ENCODE peak calls at places on chromosomes 5 and 9, in eight cellular contexts. A is HepG2, P is ovary, E is cardiac muscle cell, U is transverse colon, W is endodermal cell, Q is breast epithelium, R is Peyer's patch. N is an unnamed sample. For H3K4me1, the result is how much of the 10 kb centered on the place peaks cover.

GRCh38 chr9:117545846-117546245 is 131.0 kb upstream of the ASTN2 start:
- DNase-seq in P (no peak), Q (no peak), E (no peak), A (no peak), W (no peak), U (no peak), R (no peak), N (no peak)

GRCh38 chr5:35877655-35878054 is 21.0 kb downstream of the IL7R start:
- DNase-seq in P (no peak), A (no peak), R (no peak), E (no peak), U (no peak), W (no peak), Q (no peak), N (no peak)

GRCh38 chr5:55908804-55909203 is 57.6 kb downstream of the IL31RA start:
- DNase-seq in U (no peak), A (no peak), R (no peak), P (no peak), Q (no peak), W (no peak), E (no peak), N (no peak)

GRCh38 chr5:135488727-135489465 is 36.7 kb upstream of the TIFAB start:
- DNase-seq in P (no peak), Q (no peak), R (no peak), E (peak), U (no peak), W (peak), A (peak), N (peak)

GRCh38 chr5:169150108-169150507 is 150.8 kb downstream of the SLIT3 start:
- DNase-seq in Q (no peak), W (no peak), U (no peak), P (no peak), E (no peak), R (no peak), A (no peak), N (no peak)

GRCh38 chr9:28887188-28887884 is 1314.1 kb upstream of the C9orf72 start:
- DNase-seq in P (no peak), R (no peak), E (no peak), Q (no peak), W (no peak), U (no peak), A (no peak), N (no peak)

GRCh38 chr5:5363045-5363444 is 59.4 kb upstream of the ICE1 start:
- DNase-seq in P (no peak), U (no peak), A (peak), E (no peak), Q (no peak), W (no peak), R (no peak), N (no peak)

GRCh38 chr5:138240690-138241385 is 27.7 kb upstream of the CDC23 start:
- DNase-seq in Q (no peak), E (no peak), W (no peak), P (no peak), R (no peak), U (no peak), A (no peak), N (no peak)

GRCh38 chr9:34452568-34452967 is 5.8 kb downstream of the FAM219A start:
- DNase-seq in Q (no peak), U (no peak), A (no peak), E (no peak), P (no peak), W (no peak), R (no peak), N (no peak)

GRCh38 chr9:34454571-34455065 is 3.8 kb downstream of the FAM219A start:
- DNase-seq in A (no peak), U (no peak), E (no peak), P (no peak), Q (no peak), R (no peak), W (no peak), N (no peak)

GRCh38 chr9:34450644-34451043 is 7.7 kb downstream of the FAM219A start:
- DNase-seq in E (no peak), W (no peak), A (no peak), U (no peak), R (no peak), P (no peak), Q (no peak), N (no peak)

GRCh38 chr9:34451135-34451534 is 7.2 kb downstream of the FAM219A start:
- DNase-seq in A (no peak), U (no peak), P (no peak), W (peak), Q (no peak), R (no peak), E (no peak), N (no peak)

DNA sequence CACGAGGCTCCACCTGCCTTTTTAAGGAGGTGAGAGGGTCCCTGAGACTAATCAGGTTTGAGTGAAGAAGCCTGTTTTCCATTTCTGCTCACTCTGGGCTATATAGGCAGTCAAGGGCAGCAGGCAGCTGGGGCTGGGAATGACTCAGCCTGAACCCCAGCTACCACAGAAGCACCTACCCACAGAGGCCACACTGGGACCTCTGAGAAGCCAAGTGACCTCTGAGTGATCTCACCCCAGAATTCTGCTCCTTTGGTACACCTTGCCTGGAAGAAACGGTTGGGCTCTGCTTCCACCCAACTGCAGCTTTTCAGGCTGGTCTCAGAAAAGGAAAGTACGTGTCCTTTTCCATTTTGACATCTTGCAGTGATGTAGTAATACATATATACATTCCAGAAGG is 6.8 kb downstream of the FAM219A start:
- DNase-seq in E (no peak), R (no peak), P (no peak), W (no peak), A (no peak), U (no peak), Q (no peak), N (no peak)
- H3K4me1 ChIP-seq in E (under half), R (under half), P (under half), W (under half), A (under half), U (under half), Q (under half), N (under half)

DNA sequence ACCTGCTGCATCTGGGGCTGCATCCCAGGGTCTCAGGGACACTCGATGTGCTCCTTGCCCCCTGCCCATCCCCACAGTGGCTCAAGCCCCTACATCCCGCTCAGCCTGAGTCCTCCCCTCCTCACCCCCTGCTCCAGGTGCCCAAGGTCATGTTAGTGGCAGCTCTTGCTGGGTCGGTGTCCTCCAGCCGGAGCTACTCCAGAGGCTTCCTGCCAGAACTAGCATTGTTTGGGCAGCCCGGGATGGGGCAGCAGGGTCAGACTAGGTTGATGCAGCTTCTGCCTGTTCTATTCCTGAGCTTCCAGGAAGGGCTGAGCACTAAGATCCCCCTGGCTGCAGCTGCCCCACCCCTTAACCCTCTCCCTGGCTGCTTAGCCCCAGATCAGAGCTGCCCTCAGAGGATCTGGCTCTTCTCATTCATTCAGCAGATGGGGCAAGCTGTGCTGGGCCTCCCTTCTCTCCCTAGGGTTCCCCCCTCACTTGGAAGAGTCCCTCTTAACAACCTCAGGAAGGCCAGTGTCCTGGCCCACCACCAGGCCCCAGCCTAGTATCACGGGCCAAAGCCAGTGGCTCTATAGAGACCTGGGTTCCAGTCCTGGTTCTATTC is 712 bp downstream of the RGS14 start:
- DNase-seq in A (no peak), P (no peak), R (no peak), W (no peak), Q (no peak), E (no peak), U (no peak), N (no peak)
- H3K4me3 ChIP-seq in A (no peak), P (peak), R (peak), W (no peak), Q (peak), E (no peak), U (peak), N (peak)

DNA sequence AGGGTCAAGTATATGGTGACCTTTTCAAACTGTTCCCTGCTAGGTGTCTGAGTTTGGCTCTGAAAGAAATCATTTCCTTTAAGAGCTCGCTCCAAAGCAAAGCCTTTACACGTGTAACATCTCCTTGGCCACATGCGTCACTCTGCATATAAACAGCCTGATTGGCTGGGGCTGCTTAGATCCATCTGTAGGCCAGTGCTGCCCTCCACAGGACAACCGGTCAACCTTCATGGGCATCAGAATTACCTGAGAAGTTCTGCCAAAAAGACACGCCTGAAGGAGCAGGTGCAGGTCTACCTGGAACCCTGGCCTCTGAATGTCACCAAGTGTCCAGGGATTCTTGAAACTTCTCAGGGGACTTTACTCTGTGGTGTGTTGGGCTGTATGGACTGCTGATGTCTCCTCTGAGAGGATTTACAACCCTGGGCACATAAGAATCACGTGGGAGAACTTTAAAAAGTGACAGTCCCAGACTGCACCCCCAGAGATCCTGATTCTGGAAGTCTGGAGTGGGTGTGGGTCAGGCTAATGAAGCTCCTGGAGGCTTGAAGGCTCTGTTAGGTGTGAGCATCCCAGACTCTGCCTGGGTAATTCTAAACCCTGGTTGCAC is 497.6 kb downstream of the GADD45G start:
- DNase-seq in W (peak), E (peak), U (peak), A (peak), P (peak), R (peak), Q (peak), N (peak)
- H3K27ac ChIP-seq in W (no peak), E (no peak), U (no peak), A (no peak), P (no peak), R (no peak), Q (no peak), N (no peak)

DNA sequence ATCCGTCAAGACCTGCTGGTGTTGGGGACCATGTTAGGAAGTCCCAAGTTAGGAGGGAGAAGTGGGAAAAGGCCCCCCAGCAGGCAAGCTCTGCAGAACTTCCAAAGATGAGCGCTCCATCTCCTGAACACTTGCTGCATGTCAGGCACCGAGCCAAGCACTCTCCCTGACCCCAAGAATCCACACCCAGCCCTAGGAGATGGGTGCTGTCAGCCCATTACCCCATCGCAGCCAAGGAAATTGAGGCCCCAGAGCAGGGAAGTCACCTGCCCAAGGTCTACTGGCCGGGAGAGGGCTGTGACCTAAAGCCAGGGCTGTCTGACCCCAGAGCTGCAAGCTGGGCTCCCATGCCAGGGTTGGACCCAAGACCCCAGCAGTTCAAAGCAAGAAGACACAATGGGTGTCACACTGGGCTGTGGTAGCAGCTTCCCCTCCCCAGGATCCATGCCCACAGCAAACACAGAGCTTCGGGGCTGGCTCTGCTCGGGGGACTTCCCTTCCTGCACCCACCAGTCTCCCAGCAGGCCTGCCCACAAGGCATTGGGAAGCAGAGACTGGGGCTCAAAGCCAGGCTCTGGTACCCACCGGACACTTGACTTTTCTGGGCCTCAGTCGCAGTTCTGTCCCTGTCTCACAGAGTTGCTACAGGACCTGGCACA is 13.5 kb downstream of the EEIG1 start:
- DNase-seq in A (no peak), E (no peak), P (peak), Q (no peak), R (no peak), U (no peak), W (no peak), N (no peak)
- H3K4me1 ChIP-seq in A (half or more), E (under half), P (half or more), Q (half or more), R (half or more), U (half or more), W (under half), N (under half)

DNA sequence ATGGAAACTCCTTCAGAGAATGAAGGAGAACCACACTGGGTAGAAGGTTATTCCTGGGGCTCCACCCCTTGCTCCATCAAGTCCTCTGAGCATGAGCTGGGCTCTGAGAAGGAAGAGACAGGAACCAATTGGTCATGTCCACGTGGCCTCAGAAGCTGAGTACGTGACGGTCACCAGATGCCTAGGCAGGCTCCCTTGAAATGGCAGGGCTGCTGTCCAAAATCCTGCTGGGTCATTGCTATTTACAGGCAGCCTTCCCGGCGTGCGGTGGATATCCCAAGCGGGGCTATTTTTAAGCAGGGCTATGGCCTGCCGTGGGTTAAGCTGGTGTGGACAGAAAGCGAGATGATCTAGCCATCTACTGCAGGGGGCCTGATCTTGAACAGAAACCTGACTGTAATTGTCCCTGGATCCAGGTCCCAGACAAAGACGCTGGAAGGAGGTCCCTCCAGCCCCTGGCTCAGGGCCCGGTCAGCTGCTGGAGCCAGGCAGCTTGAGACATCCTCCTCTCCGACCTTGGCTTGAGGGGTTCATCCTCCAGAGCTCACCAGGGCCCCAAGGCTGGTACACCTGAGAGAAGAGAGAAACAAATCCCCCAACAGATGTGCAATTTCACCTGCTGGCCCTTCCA is 558 bp upstream of the CKMT2 start:
- DNase-seq in A (peak), U (peak), R (no peak), Q (no peak), P (peak), W (no peak), E (peak), N (no peak)
- H3K4me3 ChIP-seq in A (peak), U (peak), R (no peak), Q (peak), P (peak), W (peak), E (peak), N (no peak)

DNA sequence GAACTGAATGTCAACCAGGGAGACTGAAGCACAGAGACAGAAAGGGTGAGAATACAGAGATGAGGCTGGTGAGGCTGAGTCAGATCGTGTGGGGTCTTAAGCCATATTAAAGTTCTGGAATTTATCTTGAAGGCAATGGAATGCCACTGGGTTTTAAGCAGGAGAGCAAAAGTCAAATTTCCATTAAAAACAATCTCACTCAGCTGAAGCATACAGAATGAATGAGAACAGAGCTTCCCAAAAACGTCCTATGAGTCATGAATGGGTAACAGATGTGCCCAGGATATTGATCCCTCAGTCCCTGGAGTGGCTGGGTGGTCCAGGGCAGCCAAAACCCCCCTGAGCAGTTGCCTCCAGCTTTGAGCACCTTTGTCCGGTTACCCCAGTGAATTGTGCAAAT is 44.9 kb downstream of the PFDN1 start:
- DNase-seq in P (no peak), U (no peak), R (no peak), A (no peak), W (no peak), E (no peak), Q (no peak), N (no peak)
- H3K27ac ChIP-seq in P (no peak), U (no peak), R (no peak), A (no peak), W (no peak), E (no peak), Q (no peak), N (peak)

N was measured in RWPE2.